ENCODE peak calls at places on chromosomes 13 and 19, in nine cellular contexts. One of them, this sample, is unnamed.

GRCh38 chr13:69194130-69194529 is 913.5 kb upstream of the ATXN8OS start:
- DNase-seq in fibroblast of lung: no peak
- DNase-seq in HepG2: no peak
- DNase-seq in K562: no peak
- DNase-seq in kidney: no peak
- DNase-seq in mammary epithelial cell: no peak
- DNase-seq in IMR-90: no peak
- DNase-seq in GM12878: no peak
- DNase-seq in PC-3: peak; percentile 13
- DNase-seq in this sample: no peak

GRCh38 chr13:104954210-104954609 is 1581.3 kb downstream of the EFNB2 start:
- DNase-seq in fibroblast of lung: no peak
- DNase-seq in HepG2: no peak
- DNase-seq in K562: no peak
- DNase-seq in kidney: no peak
- DNase-seq in mammary epithelial cell: no peak
- DNase-seq in IMR-90: no peak
- DNase-seq in GM12878: no peak
- DNase-seq in PC-3: no peak
- DNase-seq in this sample: no peak

GRCh38 chr13:111115841-111116500 is 861 bp downstream of the ARHGEF7 start:
- DNase-seq in fibroblast of lung: peak; percentile 47
- DNase-seq in HepG2: peak; percentile 12
- DNase-seq in K562: no peak
- DNase-seq in kidney: no peak
- DNase-seq in mammary epithelial cell: no peak
- DNase-seq in IMR-90: peak; percentile 87
- DNase-seq in GM12878: no peak
- DNase-seq in PC-3: peak; percentile 42
- DNase-seq in this sample: no peak

GRCh38 chr13:107680115-107680514 is 535.2 kb downstream of the LIG4 start:
- DNase-seq in fibroblast of lung: no peak
- DNase-seq in HepG2: no peak
- DNase-seq in K562: no peak
- DNase-seq in kidney: no peak
- DNase-seq in mammary epithelial cell: no peak
- DNase-seq in IMR-90: peak; percentile 28
- DNase-seq in GM12878: no peak
- DNase-seq in PC-3: peak; percentile 25
- DNase-seq in this sample: no peak

GRCh38 chr19:55345818-55346724 is 6.4 kb downstream of the KMT5C start:
- DNase-seq in fibroblast of lung: peak; percentile 46
- DNase-seq in HepG2: no peak
- DNase-seq in K562: peak; percentile 32
- DNase-seq in kidney: peak; percentile 70
- DNase-seq in mammary epithelial cell: no peak
- DNase-seq in IMR-90: no peak
- DNase-seq in GM12878: no peak
- DNase-seq in PC-3: no peak
- DNase-seq in this sample: no peak

GRCh38 chr19:18637644-18638630 is 1.1 kb downstream of the KLHL26 start:
- DNase-seq in fibroblast of lung: no peak
- DNase-seq in HepG2: no peak
- DNase-seq in K562: peak; percentile 44
- DNase-seq in kidney: peak; percentile 69
- DNase-seq in mammary epithelial cell: no peak
- DNase-seq in IMR-90: no peak
- DNase-seq in GM12878: no peak
- DNase-seq in PC-3: peak; percentile 44
- DNase-seq in this sample: no peak

GRCh38 chr13:97945792-97946419 is 7.6 kb upstream of the IPO5 start:
- DNase-seq in fibroblast of lung: peak; percentile 59
- DNase-seq in HepG2: no peak
- DNase-seq in K562: no peak
- DNase-seq in kidney: no peak
- DNase-seq in mammary epithelial cell: no peak
- DNase-seq in IMR-90: peak; percentile 20
- DNase-seq in GM12878: no peak
- DNase-seq in PC-3: peak; percentile 43
- DNase-seq in this sample: no peak

GRCh38 chr19:281156-281853 is 9.9 kb downstream of the PLPP2 start:
- DNase-seq in fibroblast of lung: no peak
- DNase-seq in HepG2: no peak
- DNase-seq in K562: no peak
- DNase-seq in kidney: no peak
- DNase-seq in mammary epithelial cell: no peak
- DNase-seq in IMR-90: no peak
- DNase-seq in GM12878: no peak
- DNase-seq in PC-3: no peak
- DNase-seq in this sample: no peak

GRCh38 chr13:110306340-110306959 is 507 bp downstream of the COL4A1 start:
- DNase-seq in fibroblast of lung: peak; percentile 57
- DNase-seq in HepG2: no peak
- DNase-seq in K562: no peak
- DNase-seq in kidney: no peak
- DNase-seq in mammary epithelial cell: no peak
- DNase-seq in IMR-90: no peak
- DNase-seq in GM12878: no peak
- DNase-seq in PC-3: no peak
- DNase-seq in this sample: no peak

GRCh38 chr13:50144473-50145160 is 129.4 kb downstream of the KCNRG start:
- DNase-seq in fibroblast of lung: no peak
- DNase-seq in HepG2: no peak
- DNase-seq in K562: no peak
- DNase-seq in kidney: no peak
- DNase-seq in mammary epithelial cell: no peak
- DNase-seq in IMR-90: no peak
- DNase-seq in GM12878: no peak
- DNase-seq in PC-3: no peak
- DNase-seq in this sample: no peak

GRCh38 chr13:97140611-97141010 is 81.5 kb upstream of the MBNL2 start:
- DNase-seq in fibroblast of lung: no peak
- DNase-seq in HepG2: no peak
- DNase-seq in K562: no peak
- DNase-seq in kidney: no peak
- DNase-seq in mammary epithelial cell: no peak
- DNase-seq in IMR-90: peak; percentile 48
- DNase-seq in GM12878: no peak
- DNase-seq in PC-3: no peak
- DNase-seq in this sample: no peak

GRCh38 chr19:17483605-17484002 is 13.3 kb downstream of the SLC27A1 start:
- DNase-seq in fibroblast of lung: no peak
- DNase-seq in HepG2: no peak
- DNase-seq in K562: no peak
- DNase-seq in kidney: no peak
- DNase-seq in mammary epithelial cell: no peak
- DNase-seq in IMR-90: no peak
- DNase-seq in GM12878: no peak
- DNase-seq in PC-3: no peak
- DNase-seq in this sample: no peak

GRCh38 chr19:44260343-44260681 is 626 bp downstream of the ZNF233 start:
- DNase-seq in fibroblast of lung: no peak
- DNase-seq in HepG2: no peak
- DNase-seq in K562: no peak
- DNase-seq in kidney: no peak
- DNase-seq in mammary epithelial cell: no peak
- DNase-seq in IMR-90: no peak
- DNase-seq in GM12878: no peak
- DNase-seq in PC-3: no peak
- DNase-seq in this sample: no peak

GRCh38 chr19:44258835-44259413 is 762 bp upstream of the ZNF233 start:
- DNase-seq in fibroblast of lung: no peak
- DNase-seq in HepG2: no peak
- DNase-seq in K562: no peak
- DNase-seq in kidney: no peak
- DNase-seq in mammary epithelial cell: no peak
- DNase-seq in IMR-90: no peak
- DNase-seq in GM12878: no peak
- DNase-seq in PC-3: peak; percentile 4
- DNase-seq in this sample: no peak

GRCh38 chr19:44258139-44258538 is 1.5 kb upstream of the ZNF233 start:
- DNase-seq in fibroblast of lung: no peak
- DNase-seq in HepG2: no peak
- DNase-seq in K562: no peak
- DNase-seq in kidney: no peak
- DNase-seq in mammary epithelial cell: no peak
- DNase-seq in IMR-90: no peak
- DNase-seq in GM12878: no peak
- DNase-seq in PC-3: no peak
- DNase-seq in this sample: no peak

GRCh38 chr19:44255705-44256411 is 3.8 kb upstream of the ZNF233 start:
- DNase-seq in fibroblast of lung: no peak
- DNase-seq in HepG2: no peak
- DNase-seq in K562: no peak
- DNase-seq in kidney: no peak
- DNase-seq in mammary epithelial cell: no peak
- DNase-seq in IMR-90: no peak
- DNase-seq in GM12878: no peak
- DNase-seq in PC-3: no peak
- DNase-seq in this sample: no peak

DNA sequence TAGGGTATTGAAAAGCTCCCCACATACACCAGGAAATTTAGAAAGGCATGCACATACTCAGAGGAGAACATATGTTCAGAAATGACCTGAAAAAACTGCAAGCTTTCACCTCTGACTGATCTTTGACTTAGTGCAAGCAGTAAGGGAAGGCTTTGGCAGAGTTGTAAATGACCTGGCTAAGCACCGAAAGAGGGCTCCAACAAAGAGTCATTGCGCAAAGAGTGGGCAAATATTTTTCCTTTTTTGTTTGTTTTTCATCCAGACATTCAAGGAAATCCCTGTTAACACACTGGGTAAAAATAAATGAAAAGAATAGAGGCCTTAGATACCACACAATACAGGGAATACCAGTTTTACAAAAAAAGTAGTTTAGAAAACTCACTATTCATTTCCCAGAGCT is 5.2 kb upstream of the ZNF233 start:
- DNase-seq in fibroblast of lung: no peak
- DNase-seq in HepG2: peak; percentile 85
- DNase-seq in K562: no peak
- DNase-seq in kidney: no peak
- DNase-seq in mammary epithelial cell: no peak
- DNase-seq in IMR-90: no peak
- DNase-seq in GM12878: no peak
- DNase-seq in PC-3: no peak
- DNase-seq in this sample: no peak
- H3K9ac ChIP-seq in fibroblast of lung: no peak overlapping the region
- H3K9ac ChIP-seq in HepG2: no peak overlapping the region
- H3K9ac ChIP-seq in K562: no peak overlapping the region
- H3K9ac ChIP-seq in kidney: no peak overlapping the region
- H3K9ac ChIP-seq in mammary epithelial cell: no peak overlapping the region
- H3K9ac ChIP-seq in IMR-90: no peak overlapping the region
- H3K9ac ChIP-seq in GM12878: no peak overlapping the region
- H3K9ac ChIP-seq in PC-3: no peak overlapping the region
- H3K9ac ChIP-seq in this sample: no peak overlapping the region

DNA sequence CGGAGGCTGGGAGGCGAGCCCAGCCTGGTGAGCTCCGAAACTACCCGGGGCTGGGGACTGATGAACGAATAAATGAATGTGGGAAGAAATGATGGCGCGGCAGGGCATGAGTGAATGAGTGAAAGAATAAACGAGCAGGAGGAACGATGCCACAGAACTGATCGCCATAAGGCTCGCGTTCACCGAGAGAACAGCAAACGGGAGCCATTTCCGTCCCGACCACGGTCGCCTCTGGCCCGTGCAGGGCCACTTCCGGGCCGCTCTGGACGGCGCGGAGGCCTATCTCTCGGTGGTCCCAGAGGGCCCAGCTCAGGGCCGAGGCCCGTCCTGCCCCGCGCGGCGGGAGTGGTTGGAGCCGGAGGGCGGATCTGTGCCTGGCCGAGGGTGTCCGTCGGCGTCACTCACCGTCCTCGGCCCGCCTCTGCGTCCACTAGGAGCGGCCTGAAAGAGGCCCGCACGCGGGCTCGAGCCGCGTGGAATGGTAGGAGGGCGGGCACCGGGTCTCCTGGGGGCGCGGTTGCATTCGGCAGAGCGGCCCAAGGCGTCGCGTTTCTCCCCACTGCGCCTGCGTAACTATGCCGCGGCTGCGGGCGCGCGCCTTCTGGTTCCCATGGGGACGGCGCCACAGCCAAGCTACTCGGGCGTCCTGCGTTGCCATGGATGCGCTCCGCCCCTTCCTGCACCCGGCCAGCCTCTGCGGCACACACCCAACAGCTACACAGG is at the start of gene ZNF497:
- DNase-seq in fibroblast of lung: peak; percentile 94
- DNase-seq in HepG2: peak; percentile 91
- DNase-seq in K562: peak; percentile 98
- DNase-seq in kidney: peak; percentile 99
- DNase-seq in mammary epithelial cell: peak; percentile 94
- DNase-seq in IMR-90: peak; percentile 93
- DNase-seq in GM12878: peak; percentile 86
- DNase-seq in PC-3: peak; percentile 99
- DNase-seq in this sample: peak; percentile 85
- TF ChIP-seq CTCF in fibroblast of lung: no peak
- TF ChIP-seq CTCF in HepG2: peak; percentile 54
- TF ChIP-seq CTCF in K562: no peak
- TF ChIP-seq CTCF in kidney: peak; percentile 1
- TF ChIP-seq CTCF in mammary epithelial cell: no peak
- TF ChIP-seq CTCF in IMR-90: peak; percentile 13
- TF ChIP-seq CTCF in GM12878: no peak
- TF ChIP-seq CTCF in PC-3: no peak
- TF ChIP-seq CTCF in this sample: peak; percentile 3

DNA sequence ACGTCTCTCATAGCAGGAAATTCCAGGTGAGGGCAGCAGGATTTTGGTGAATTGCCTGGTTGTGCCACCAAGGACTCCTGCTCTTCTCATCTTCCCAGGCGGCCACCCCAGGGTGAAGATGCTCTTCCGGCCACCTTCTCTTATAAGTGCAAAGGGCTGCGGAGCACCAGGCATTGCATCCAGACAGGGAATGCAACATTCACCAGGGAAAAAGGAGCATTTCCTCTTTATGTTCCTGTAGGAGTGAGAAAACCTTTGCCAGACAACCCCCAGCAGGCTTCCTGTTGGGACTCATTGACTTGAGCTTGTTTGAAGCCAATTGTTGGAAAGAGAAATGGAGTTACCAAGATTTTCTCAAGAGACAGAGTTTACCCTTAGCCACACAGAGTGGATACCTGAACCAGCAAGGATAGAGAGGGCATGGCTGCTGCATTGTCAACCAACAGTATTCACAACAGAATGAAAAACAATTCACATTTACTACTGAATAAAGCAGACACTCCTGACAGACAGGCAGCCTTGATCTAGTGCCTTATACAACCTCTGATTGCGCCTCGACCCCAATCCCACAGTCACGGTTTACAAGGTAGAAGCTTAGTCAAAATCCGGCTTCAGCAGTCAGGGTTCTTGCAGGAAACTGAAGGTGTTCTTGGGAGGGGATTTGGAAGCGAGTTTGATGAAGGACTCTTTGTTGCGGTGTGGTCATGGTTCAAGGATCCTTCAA is 1.8 kb upstream of the ATP11A start:
- DNase-seq in fibroblast of lung: no peak
- DNase-seq in HepG2: no peak
- DNase-seq in K562: no peak
- DNase-seq in kidney: no peak
- DNase-seq in mammary epithelial cell: no peak
- DNase-seq in IMR-90: no peak
- DNase-seq in GM12878: no peak
- DNase-seq in PC-3: no peak
- DNase-seq in this sample: no peak
- H3K9ac ChIP-seq in fibroblast of lung: no peak overlapping the region
- H3K9ac ChIP-seq in HepG2: no peak overlapping the region
- H3K9ac ChIP-seq in K562: no peak overlapping the region
- H3K9ac ChIP-seq in kidney: no peak overlapping the region
- H3K9ac ChIP-seq in mammary epithelial cell: no peak overlapping the region
- H3K9ac ChIP-seq in IMR-90: no peak overlapping the region
- H3K9ac ChIP-seq in GM12878: no peak overlapping the region
- H3K9ac ChIP-seq in PC-3: no peak overlapping the region
- H3K9ac ChIP-seq in this sample: no peak overlapping the region

GRCh38 chr13:32309312-32309711 is 5.9 kb downstream of the ZAR1L start:
- DNase-seq in fibroblast of lung: no peak
- DNase-seq in HepG2: no peak
- DNase-seq in K562: no peak
- DNase-seq in kidney: no peak
- DNase-seq in mammary epithelial cell: no peak
- DNase-seq in IMR-90: peak; percentile 7
- DNase-seq in GM12878: no peak
- DNase-seq in PC-3: no peak
- DNase-seq in this sample: no peak
- TF ChIP-seq CTCF in fibroblast of lung: no peak
- TF ChIP-seq CTCF in HepG2: no peak
- TF ChIP-seq CTCF in K562: no peak
- TF ChIP-seq CTCF in kidney: no peak
- TF ChIP-seq CTCF in mammary epithelial cell: no peak
- TF ChIP-seq CTCF in IMR-90: no peak
- TF ChIP-seq CTCF in GM12878: no peak
- TF ChIP-seq CTCF in PC-3: no peak
- TF ChIP-seq CTCF in this sample: no peak